ENCODE peak calls at places on chromosomes 4 and X, in six cellular contexts. X, Y, R, G, N and I are unnamed samples.

GRCh38 chrX:32116047-32116446 is 1044.2 kb upstream of the FTHL17 start:
- DNase-seq in X (no peak), Y (no peak), R (peak), G (no peak), N (no peak), I (no peak)

GRCh38 chr4:74104145-74104544 is 5.2 kb upstream of the CXCL2 start:
- DNase-seq in X (no peak), Y (no peak), R (peak), G (no peak), N (peak), I (no peak)

GRCh38 chrX:53184836-53185235 is 40.2 kb downstream of the KDM5C start:
- DNase-seq in X (no peak), Y (no peak), R (peak), G (no peak), N (peak), I (peak)

GRCh38 chrX:67543818-67544217 is at the start of gene AR:
- DNase-seq in X (peak), Y (peak), R (peak), G (peak), N (peak), I (no peak)

GRCh38 chr4:48499551-48500066 is 9.6 kb downstream of the ZAR1 start:
- DNase-seq in X (no peak), Y (no peak), R (no peak), G (no peak), N (no peak), I (no peak)

GRCh38 chrX:74613350-74614192 is 853 bp downstream of the RLIM start:
- DNase-seq in X (no peak), Y (no peak), R (peak), G (no peak), N (peak), I (peak)

GRCh38 chr4:137946423-137946822 is 295.7 kb downstream of the SLC7A11 start:
- DNase-seq in X (no peak), Y (no peak), R (no peak), G (no peak), N (no peak), I (peak)

GRCh38 chrX:150329888-150330287 is 33.2 kb upstream of the MAMLD1 start:
- DNase-seq in X (peak), Y (no peak), R (no peak), G (no peak), N (no peak), I (no peak)

GRCh38 chr4:31370866-31371465 is 650.8 kb downstream of the PCDH7 start:
- DNase-seq in X (peak), Y (no peak), R (peak), G (no peak), N (peak), I (peak)

GRCh38 chr4:52588771-52589591 is 70.1 kb downstream of the USP46 start:
- DNase-seq in X (peak), Y (no peak), R (peak), G (no peak), N (peak), I (peak)

GRCh38 chr4:81084029-81084428 is 53.5 kb downstream of the BMP3 start:
- DNase-seq in X (peak), Y (no peak), R (peak), G (no peak), N (peak), I (peak)

GRCh38 chr4:61212788-61213187 is 12.7 kb downstream of the ADGRL3 start:
- DNase-seq in X (no peak), Y (no peak), R (no peak), G (no peak), N (no peak), I (no peak)

GRCh38 chr4:123606336-123606735 is 209.7 kb downstream of the SPRY1 start:
- DNase-seq in X (no peak), Y (no peak), R (no peak), G (no peak), N (no peak), I (no peak)

GRCh38 chr4:123602007-123602406 is 205.4 kb downstream of the SPRY1 start:
- DNase-seq in X (no peak), Y (no peak), R (no peak), G (no peak), N (no peak), I (no peak)

GRCh38 chr4:123603165-123603564 is 206.6 kb downstream of the SPRY1 start:
- DNase-seq in X (no peak), Y (no peak), R (peak), G (no peak), N (peak), I (peak)

GRCh38 chr4:123609829-123610228 is 213.2 kb downstream of the SPRY1 start:
- DNase-seq in X (no peak), Y (no peak), R (no peak), G (no peak), N (no peak), I (no peak)

DNA sequence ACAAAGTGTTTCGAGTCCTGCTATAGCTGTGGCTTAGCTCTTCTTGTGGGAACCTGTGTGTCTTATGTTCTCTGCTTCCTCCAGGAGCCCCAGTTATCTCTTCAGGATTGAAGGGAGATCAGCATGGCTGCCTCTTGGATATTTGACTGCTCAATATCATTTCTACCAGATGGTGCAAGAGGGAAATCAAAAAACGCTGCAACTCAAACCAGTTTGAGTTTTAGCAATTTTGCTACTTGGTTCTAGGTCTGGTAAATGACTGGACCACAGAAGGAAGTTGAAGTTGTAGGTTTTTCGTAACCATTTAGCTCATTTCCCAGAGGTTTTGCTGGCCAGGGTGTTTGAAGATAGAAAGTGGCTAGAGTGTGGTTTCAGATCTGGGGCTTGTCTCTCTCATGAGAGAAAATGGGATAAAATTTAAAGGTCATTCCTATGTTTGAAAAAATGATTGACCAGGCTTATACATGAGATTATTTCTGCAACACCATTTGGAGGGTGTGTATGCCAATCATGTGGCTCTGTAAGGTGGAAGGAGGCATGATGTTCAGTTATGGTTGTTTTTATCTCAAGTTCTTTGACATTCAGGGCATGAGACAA is 210.4 kb downstream of the SPRY1 start:
- DNase-seq in X (no peak), Y (no peak), R (peak), G (no peak), N (no peak), I (no peak)
- H3K4me3 ChIP-seq in X (no peak), Y (no peak), R (no peak), G (no peak), N (no peak), I (no peak)

DNA sequence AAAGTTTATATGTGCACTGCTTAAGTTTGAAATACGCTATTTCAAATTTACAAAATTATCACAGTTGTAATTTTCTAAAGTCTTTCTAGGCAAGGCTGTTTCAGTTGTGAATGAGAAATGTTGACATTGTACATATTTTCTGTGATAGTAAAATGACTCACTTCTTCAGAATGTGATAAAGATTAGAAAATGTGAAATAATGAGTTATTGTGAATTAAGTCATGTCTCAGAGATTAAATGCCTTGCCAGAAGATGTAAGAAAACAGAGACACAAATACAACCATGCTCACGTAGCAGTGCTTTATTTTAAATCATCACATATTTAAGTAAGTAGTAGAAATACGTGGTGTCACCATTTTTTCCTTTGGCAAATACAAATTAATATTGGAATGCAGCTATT is 770 bp downstream of the CLCN4 start:
- DNase-seq in X (no peak), Y (no peak), R (peak), G (no peak), N (peak), I (no peak)
- H3K4me3 ChIP-seq in X (no peak), Y (peak), R (peak), G (no peak), N (no peak), I (no peak)

GRCh38 chr4:20320232-20320631 is 68.5 kb downstream of the SLIT2 start:
- DNase-seq in X (no peak), Y (no peak), R (peak), G (no peak), N (no peak), I (no peak)

GRCh38 chr4:20318011-20318898 is 66.5 kb downstream of the SLIT2 start:
- DNase-seq in X (no peak), Y (no peak), R (no peak), G (no peak), N (peak), I (no peak)

GRCh38 chr4:20318899-20319291 is 67.2 kb downstream of the SLIT2 start:
- DNase-seq in X (no peak), Y (no peak), R (no peak), G (no peak), N (no peak), I (no peak)

GRCh38 chr4:20319785-20320184 is 68.1 kb downstream of the SLIT2 start:
- DNase-seq in X (no peak), Y (no peak), R (no peak), G (no peak), N (no peak), I (no peak)

GRCh38 chr4:20317424-20317985 is 65.8 kb downstream of the SLIT2 start:
- DNase-seq in X (no peak), Y (no peak), R (no peak), G (no peak), N (peak), I (no peak)
- H3K4me3 ChIP-seq in X (no peak), Y (no peak), R (no peak), G (no peak), N (peak), I (no peak)

DNA sequence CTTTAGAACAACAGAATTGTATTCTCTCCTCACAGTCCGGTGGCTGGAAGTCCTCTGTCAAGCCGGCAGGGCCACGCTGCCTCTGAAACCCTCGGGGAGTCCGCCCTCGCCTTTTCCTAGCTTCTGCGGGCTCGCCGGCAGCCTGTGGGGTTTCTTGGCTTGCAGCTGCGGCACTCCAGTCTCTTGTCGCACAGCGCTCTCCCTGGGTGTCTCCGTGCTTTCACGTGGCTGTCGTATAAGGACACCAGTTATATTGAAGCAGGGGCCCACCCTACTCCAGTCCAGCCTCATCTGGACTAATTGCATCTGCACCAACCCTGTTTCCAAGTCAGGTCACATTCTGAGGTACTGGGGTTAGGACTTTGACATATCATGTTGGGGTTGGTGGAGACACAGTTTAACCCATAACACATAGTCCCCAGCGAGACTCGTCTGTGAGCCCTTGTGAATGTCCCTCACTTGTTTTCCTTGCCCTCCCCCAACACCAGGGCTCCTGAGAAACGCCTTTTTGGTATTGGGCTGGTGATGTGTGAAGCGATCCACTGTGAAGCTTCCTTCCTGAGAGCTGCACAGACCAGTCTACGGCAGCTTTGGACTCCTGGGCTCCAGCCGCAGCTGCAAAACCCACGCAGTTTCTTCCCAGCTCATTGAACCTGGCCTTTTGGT is 22.7 kb downstream of the TMEM131L start:
- DNase-seq in X (no peak), Y (peak), R (peak), G (no peak), N (no peak), I (peak)
- H3K4me3 ChIP-seq in X (no peak), Y (peak), R (no peak), G (no peak), N (peak), I (peak)

GRCh38 chr4:121266982-121267381 is 102.9 kb upstream of the TNIP3 start:
- DNase-seq in X (no peak), Y (no peak), R (no peak), G (no peak), N (no peak), I (no peak)
- H3K4me3 ChIP-seq in X (no peak), Y (no peak), R (no peak), G (no peak), N (no peak), I (no peak)

DNA sequence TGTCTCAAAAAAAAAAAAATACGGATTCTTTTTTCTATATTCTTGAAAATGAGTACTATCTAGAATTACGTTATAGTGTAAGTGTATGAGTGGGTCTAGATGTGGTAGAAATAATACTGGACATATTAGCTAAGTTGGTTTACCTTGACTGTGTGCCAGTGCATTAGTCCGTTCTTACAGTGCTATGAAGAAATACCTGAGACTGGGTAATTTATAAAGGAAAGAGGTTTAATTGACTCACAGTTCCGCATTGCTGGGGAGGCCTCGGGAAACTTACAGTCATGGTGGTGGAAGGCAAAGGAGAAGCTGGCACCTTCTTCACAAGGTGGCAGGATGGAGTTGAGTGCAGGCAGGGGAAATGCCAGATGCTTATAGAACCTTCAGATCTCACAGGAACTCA is 92.4 kb downstream of the ARHGAP10 start:
- DNase-seq in X (no peak), Y (no peak), R (no peak), G (no peak), N (no peak), I (no peak)
- H3K4me3 ChIP-seq in X (no peak), Y (no peak), R (no peak), G (no peak), N (no peak), I (no peak)

GRCh38 chr4:139020384-139020783 is 4.8 kb downstream of the NOCT start:
- DNase-seq in X (no peak), Y (no peak), R (no peak), G (no peak), N (no peak), I (no peak)

GRCh38 chr4:139017861-139018260 is 2.3 kb downstream of the NOCT start:
- DNase-seq in X (no peak), Y (no peak), R (peak), G (no peak), N (peak), I (no peak)

GRCh38 chr4:139015948-139016451 is 419 bp downstream of the NOCT start:
- DNase-seq in X (no peak), Y (peak), R (peak), G (no peak), N (peak), I (peak)

GRCh38 chr4:139018501-139018900 is 2.9 kb downstream of the NOCT start:
- DNase-seq in X (no peak), Y (no peak), R (no peak), G (no peak), N (no peak), I (no peak)

DNA sequence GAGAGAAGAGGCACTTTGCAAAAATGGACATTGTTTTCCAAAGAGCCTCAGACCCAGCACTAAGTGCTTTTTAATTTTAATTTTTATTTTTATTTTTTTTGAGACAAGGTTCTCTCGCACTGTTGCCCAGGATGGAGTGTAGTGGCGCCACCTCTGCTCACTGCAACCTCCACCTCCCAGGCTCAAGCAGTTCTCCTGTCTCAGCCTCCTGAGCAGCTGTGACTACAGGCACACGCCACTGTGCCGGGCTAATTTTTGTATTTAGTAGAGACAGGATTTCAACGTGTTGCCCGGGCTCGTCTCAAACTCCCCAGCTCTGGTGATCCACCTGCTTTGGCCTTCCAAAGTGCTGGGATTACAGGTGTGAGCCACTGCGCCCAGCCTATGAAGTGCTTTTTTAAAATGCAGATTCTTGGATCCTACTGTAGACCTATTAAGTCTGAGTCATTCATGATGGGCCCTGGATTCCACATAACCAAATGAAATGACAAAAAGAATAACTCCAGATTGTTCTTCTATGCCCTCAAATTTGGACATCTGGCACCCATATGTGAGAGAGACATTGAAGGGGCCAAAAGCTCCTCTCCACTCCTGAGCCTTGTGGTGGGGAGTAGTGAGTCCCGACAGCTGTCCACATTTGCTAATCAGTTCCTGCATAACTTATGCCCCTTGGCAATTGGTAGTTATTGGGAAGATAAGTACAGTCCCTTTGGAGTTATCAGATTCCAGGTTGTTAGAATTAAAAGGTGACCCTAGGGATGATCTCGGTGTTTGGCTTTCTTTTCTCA is 3.6 kb downstream of the NOCT start:
- DNase-seq in X (no peak), Y (no peak), R (no peak), G (no peak), N (peak), I (no peak)
- H3K4me3 ChIP-seq in X (peak), Y (no peak), R (no peak), G (no peak), N (no peak), I (no peak)

DNA sequence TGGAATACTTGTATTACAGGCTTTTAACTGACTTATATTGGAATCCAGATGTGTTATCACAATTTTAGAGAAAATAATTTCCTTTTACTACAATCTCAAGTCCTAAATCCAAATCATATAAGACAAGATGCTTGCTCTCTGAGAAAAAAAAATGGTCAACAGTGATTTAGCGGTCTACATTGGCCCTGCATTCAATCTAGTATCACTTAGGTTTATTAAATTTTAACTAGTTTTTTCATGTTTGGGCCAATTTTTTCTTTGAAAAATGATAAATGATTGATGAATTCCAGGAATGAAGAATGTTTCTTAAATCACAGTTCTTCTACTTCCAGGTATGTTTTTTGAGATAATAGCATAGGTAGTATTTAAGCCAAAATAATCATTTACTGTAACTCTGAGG is 2.8 kb upstream of the FGG start:
- DNase-seq in X (no peak), Y (no peak), R (no peak), G (no peak), N (no peak), I (no peak)
- H3K4me3 ChIP-seq in X (no peak), Y (no peak), R (no peak), G (no peak), N (no peak), I (no peak)